ENCODE peak calls at places on chromosomes 4 and X, in six cellular contexts. J is A549, E is heart left ventricle, K is spleen, A is stomach, Z is sigmoid colon. Y is an unnamed sample.

GRCh38 chrX:43148305-43148704 is 370.3 kb upstream of the PPP1R2C start:
- DNase-seq in K (no peak), J (no peak), E (no peak), Z (no peak), A (no peak), Y (no peak)

GRCh38 chr4:163072222-163072621 is 94.5 kb downstream of the NAF1 start:
- DNase-seq in Z (no peak), J (no peak), E (no peak), K (no peak), A (no peak), Y (no peak)

GRCh38 chr4:163701915-163702314 is 207.4 kb downstream of the TMA16 start:
- DNase-seq in Z (no peak), K (no peak), J (no peak), A (no peak), E (no peak), Y (no peak)

GRCh38 chr4:61590881-61591280 is 390.8 kb downstream of the ADGRL3 start:
- DNase-seq in Z (no peak), J (no peak), E (no peak), A (no peak), K (no peak), Y (no peak)

GRCh38 chr4:86895692-86896488 is 3.7 kb upstream of the C4orf36 start:
- DNase-seq in K (no peak), J (peak), E (no peak), A (no peak), Z (no peak), Y (no peak)

GRCh38 chrX:69021095-69021494 is 144.2 kb downstream of the PJA1 start:
- DNase-seq in A (no peak), K (no peak), Z (no peak), J (no peak), E (no peak), Y (no peak)

GRCh38 chrX:150635952-150636351 is 57.2 kb upstream of the MTMR1 start:
- DNase-seq in E (no peak), Z (no peak), K (no peak), A (no peak), J (peak), Y (no peak)

GRCh38 chr4:60683953-60684352 is 516.2 kb upstream of the ADGRL3 start:
- DNase-seq in Z (no peak), E (no peak), J (no peak), K (no peak), A (no peak), Y (no peak)

GRCh38 chr4:138650917-138651564 is 364.5 kb upstream of the NOCT start:
- DNase-seq in A (no peak), E (no peak), J (no peak), K (no peak), Z (no peak), Y (peak)

GRCh38 chrX:119389854-119390501 is 9.2 kb upstream of the SLC25A43 start:
- DNase-seq in A (no peak), E (no peak), Z (no peak), K (no peak), J (no peak), Y (no peak)
- TF ChIP-seq POLR2A in A (no peak), E (no peak), Z (no peak), K (no peak), J (no peak), Y (no peak)

DNA sequence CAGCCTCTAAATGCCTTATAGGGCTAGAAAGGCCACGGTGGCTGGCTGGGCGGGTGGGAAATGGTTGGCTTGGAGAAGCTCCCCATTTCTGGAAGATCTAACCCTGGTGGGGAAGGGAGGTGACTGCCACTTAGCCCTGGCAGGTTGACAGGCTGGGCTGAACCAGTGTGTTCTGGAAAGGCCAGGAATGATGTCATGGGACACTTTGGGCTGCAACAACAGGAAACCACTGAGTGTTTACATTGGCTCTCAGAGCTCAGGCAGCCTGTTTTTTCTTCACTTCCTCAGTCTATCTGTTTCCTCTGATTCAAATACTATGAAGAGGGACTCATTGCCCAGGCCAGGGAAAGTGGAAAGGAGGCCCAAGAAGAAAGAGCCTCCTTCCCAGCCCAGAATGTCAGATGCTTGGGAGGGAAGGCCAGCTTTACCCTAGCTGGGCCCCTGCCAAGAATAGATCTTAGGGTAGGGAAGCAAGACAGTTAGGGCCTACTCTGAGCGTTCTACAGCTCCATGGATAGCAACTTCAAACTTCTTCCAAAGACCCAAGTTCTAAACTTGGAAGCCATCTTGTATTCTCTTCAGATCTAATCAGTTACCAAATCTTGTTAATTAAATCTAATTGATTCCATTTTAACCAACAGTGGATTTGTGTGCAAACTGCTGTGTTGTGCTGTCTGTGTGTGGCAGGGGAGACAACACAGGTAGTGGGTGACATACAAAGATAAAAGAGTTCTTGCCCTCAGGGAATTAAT is 65.7 kb upstream of the MSN start:
- DNase-seq in E (peak), A (peak), K (peak), J (no peak), Z (peak), Y (peak)
- TF ChIP-seq POLR2A in E (no peak), A (no peak), K (no peak), J (no peak), Z (no peak), Y (no peak)

DNA sequence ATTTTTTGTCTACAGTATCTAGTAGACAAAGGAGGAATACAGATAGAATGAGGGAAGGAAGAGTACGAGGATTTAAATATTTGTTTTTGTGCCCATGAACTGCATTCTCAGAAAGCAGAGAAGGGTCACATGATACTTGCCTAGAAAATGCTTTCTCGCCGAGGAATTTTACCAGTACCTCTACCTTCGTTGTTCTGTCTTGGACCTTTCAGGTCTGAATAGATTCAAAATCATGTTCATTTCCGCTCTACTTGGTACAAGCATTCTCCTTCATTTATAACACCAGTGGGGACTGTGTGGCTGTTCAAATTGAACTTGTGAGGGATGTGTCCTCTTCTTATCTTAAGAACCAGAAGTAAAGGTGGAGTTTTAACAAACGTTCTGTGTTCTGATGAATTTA is 1.9 kb downstream of the USP38 start:
- DNase-seq in K (no peak), Z (no peak), J (no peak), E (no peak), A (no peak), Y (no peak)
- TF ChIP-seq POLR2A in K (no peak), Z (no peak), J (no peak), E (no peak), A (no peak), Y (no peak)

DNA sequence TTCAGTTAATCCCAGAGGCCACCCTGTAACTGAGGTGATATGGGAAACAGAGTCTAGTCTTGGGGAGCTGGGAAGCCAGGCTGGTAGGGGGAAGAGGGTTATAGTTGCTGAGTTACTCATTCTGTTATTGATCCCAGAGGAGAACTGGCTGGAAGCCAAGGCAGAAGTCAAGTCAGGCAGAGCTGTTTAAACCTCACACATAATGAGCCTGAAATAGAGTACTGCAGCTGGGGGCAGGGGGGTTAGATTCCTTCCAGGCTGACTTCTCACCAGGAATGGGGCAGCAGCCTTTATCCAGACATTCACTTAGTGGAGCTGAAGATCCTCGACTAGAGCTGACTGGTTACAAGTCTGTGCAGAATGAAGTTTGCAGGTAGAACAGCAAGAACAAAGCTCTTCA is 144.9 kb downstream of the C4orf33 start:
- DNase-seq in E (no peak), A (no peak), J (no peak), Z (no peak), K (no peak), Y (no peak)
- TF ChIP-seq POLR2A in E (no peak), A (no peak), J (no peak), Z (no peak), K (no peak), Y (no peak)

GRCh38 chr4:152777488-152777887 is 2.0 kb downstream of the TIGD4 start:
- DNase-seq in E (no peak), K (no peak), J (no peak), A (no peak), Z (no peak), Y (no peak)

GRCh38 chr4:152776352-152776751 is 3.2 kb downstream of the TIGD4 start:
- DNase-seq in A (no peak), E (no peak), Z (no peak), K (no peak), J (no peak), Y (no peak)

GRCh38 chr4:152780267-152780811 is 585 bp downstream of the ARFIP1 start:
- DNase-seq in Z (no peak), K (no peak), A (no peak), J (no peak), E (no peak), Y (no peak)

GRCh38 chr4:152778656-152779512 is 646 bp downstream of the TIGD4 start:
- DNase-seq in Z (peak), J (peak), E (no peak), K (peak), A (peak), Y (no peak)

GRCh38 chr4:152779513-152780266 is at the start of the genes ARFIP1 and TIGD4:
- DNase-seq in E (peak), J (peak), Z (peak), A (peak), K (peak), Y (peak)
- TF ChIP-seq POLR2A in E (no peak), J (peak), Z (no peak), A (no peak), K (no peak), Y (peak)

DNA sequence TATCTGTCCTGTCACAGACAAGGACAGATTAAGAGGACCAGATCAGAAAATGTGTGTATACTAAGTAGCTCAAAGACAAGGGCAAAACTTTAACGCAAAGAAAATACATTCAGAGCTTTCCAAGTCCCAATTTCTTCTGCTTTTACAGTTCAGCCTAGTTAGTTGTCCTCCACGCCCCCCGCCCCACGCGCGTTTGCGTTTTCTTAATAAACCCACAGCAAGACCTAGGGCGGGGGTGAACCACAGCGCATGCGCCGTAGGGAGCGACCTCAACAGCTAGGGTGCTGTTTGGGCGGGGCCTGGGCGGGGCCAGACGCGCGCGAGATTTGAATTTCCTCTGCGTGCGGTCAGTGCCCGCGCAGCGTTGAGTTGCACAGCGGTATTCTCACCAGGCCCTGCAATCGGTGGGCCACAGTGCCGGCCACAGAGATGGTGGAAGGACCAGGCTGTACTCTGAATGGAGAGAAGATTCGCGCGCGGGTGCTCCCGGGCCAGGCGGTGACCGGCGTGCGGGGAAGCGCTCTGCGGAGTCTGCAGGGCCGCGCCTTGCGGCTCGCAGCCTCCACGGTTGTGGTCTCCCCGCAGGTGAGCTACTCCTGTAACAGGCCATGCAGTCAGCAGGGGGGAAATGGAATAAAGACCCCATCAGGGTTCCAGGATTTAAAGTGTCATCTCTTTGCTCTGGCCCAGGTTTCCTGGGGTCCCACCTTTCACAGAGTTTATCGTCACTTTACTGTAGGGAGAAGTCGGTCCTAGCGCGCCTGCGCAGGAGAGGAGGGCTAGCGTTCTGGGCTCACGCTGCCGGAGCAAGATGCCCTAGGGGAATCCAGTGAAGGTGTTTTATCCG is at the start of gene NEIL3:
- DNase-seq in A (peak), E (peak), Z (peak), K (peak), J (peak), Y (peak)
- TF ChIP-seq POLR2A in A (no peak), E (no peak), Z (no peak), K (no peak), J (no peak), Y (no peak)

GRCh38 chr4:73099143-73099542 is 29.6 kb upstream of the COX18 start:
- DNase-seq in E (no peak), J (no peak), A (no peak), Z (no peak), K (no peak), Y (no peak)

GRCh38 chr4:73109493-73109892 is 40.0 kb upstream of the COX18 start:
- DNase-seq in A (no peak), Z (no peak), J (no peak), K (no peak), E (no peak), Y (no peak)

GRCh38 chr4:73104695-73105094 is 35.2 kb upstream of the COX18 start:
- DNase-seq in K (no peak), J (no peak), Z (no peak), E (no peak), A (no peak), Y (no peak)

GRCh38 chr4:73098713-73099112 is 29.2 kb upstream of the COX18 start:
- DNase-seq in K (no peak), J (no peak), Z (no peak), E (no peak), A (no peak), Y (no peak)

GRCh38 chr4:73103799-73104503 is 34.4 kb upstream of the COX18 start:
- DNase-seq in K (no peak), E (no peak), J (no peak), A (no peak), Z (no peak), Y (no peak)
- TF ChIP-seq POLR2A in K (no peak), E (no peak), J (no peak), A (no peak), Z (no peak), Y (no peak)

GRCh38 chrX:49167740-49168108 is 4.0 kb upstream of the PLP2 start:
- DNase-seq in A (no peak), K (no peak), Z (no peak), J (no peak), E (no peak), Y (no peak)

GRCh38 chrX:49166914-49167739 is 4.6 kb downstream of the MAGIX start:
- DNase-seq in A (peak), E (peak), K (peak), Z (peak), J (no peak), Y (peak)

GRCh38 chrX:49164589-49165360 is 2.2 kb downstream of the MAGIX start:
- DNase-seq in E (no peak), J (no peak), Z (no peak), A (no peak), K (peak), Y (no peak)

GRCh38 chrX:49163555-49164419 is 1.2 kb downstream of the MAGIX start:
- DNase-seq in Z (peak), K (peak), A (peak), J (peak), E (peak), Y (peak)

GRCh38 chrX:49165901-49166881 is 3.6 kb downstream of the MAGIX start:
- DNase-seq in J (no peak), K (peak), A (peak), E (peak), Z (peak), Y (peak)
- TF ChIP-seq POLR2A in J (no peak), K (no peak), A (no peak), E (no peak), Z (no peak), Y (no peak)